ENCODE peak calls at places on chromosome 3, in seven cellular contexts. K, R, U, V, J, F and A are unnamed samples.

GRCh38 chr3:84566256-84566655 is 392.5 kb upstream of the CADM2 start:
- DNase-seq in K (no peak), R (no peak), U (no peak), V (no peak), J (no peak), F (no peak), A (no peak)

GRCh38 chr3:191330309-191330712 is at the start of gene UTS2B:
- DNase-seq in K (no peak), R (peak), U (no peak), V (peak), J (peak), F (peak), A (peak)

GRCh38 chr3:43742935-43743334 is 52.2 kb downstream of the ABHD5 start:
- DNase-seq in K (no peak), R (no peak), U (no peak), V (no peak), J (no peak), F (peak), A (peak)

GRCh38 chr3:12966847-12967750 is 106.1 kb downstream of the IQSEC1 start:
- DNase-seq in K (no peak), R (no peak), U (no peak), V (peak), J (peak), F (peak), A (no peak)

GRCh38 chr3:42504334-42505202 is 2.1 kb downstream of the VIPR1 start:
- DNase-seq in K (no peak), R (no peak), U (no peak), V (no peak), J (no peak), F (no peak), A (no peak)

GRCh38 chr3:131658771-131659170 is 156.0 kb upstream of the MRPL3 start:
- DNase-seq in K (no peak), R (no peak), U (no peak), V (no peak), J (no peak), F (no peak), A (no peak)

GRCh38 chr3:47705391-47705790 is 76.3 kb downstream of the SMARCC1 start:
- DNase-seq in K (no peak), R (no peak), U (no peak), V (no peak), J (no peak), F (peak), A (no peak)

GRCh38 chr3:25428003-25428861 is at the start of gene RARB:
- DNase-seq in K (no peak), R (peak), U (peak), V (peak), J (peak), F (peak), A (peak)

GRCh38 chr3:192929755-192930491 is 12.3 kb upstream of the MB21D2 start:
- DNase-seq in K (no peak), R (no peak), U (no peak), V (no peak), J (no peak), F (no peak), A (no peak)

GRCh38 chr3:183287301-183287971 is 34.4 kb downstream of the B3GNT5 start:
- DNase-seq in K (no peak), R (peak), U (no peak), V (no peak), J (peak), F (peak), A (peak)